ENCODE peak calls at places on chromosomes 2 and 18, in five cellular contexts. R is left ventricle myocardium inferior, Q is bronchial epithelial cell, M is esophagus muscularis mucosa, U is AG04450. T is an unnamed sample.

GRCh38 chr2:131040661-131041401 is 52.4 kb downstream of the FAM168B start:
- DNase-seq in U (no peak), R (no peak), Q (no peak), M (no peak), T (no peak)

GRCh38 chr18:48727685-48728084 is 188.9 kb downstream of the CTIF start:
- DNase-seq in Q (peak; percentile 4), U (no peak), M (no peak), R (no peak), T (no peak)

GRCh38 chr2:74690571-74690970 is 36.5 kb downstream of the SEMA4F start:
- DNase-seq in U (peak; percentile 41), Q (peak; percentile 74), R (no peak), M (no peak), T (peak; percentile 33)

GRCh38 chr18:9177047-9177446 is 40.5 kb downstream of the ANKRD12 start:
- DNase-seq in R (no peak), M (no peak), Q (no peak), U (no peak), T (no peak)

GRCh38 chr2:17228461-17228860 is 289.8 kb downstream of the RAD51AP2 start:
- DNase-seq in R (no peak), M (no peak), U (no peak), Q (no peak), T (no peak)

GRCh38 chr18:49447810-49448745 is 12.4 kb downstream of the DYM start:
- DNase-seq in Q (peak; percentile 50), R (no peak), M (no peak), U (no peak), T (no peak)

GRCh38 chr2:203886579-203887230 is 19.1 kb downstream of the CTLA4 start:
- DNase-seq in M (peak; percentile 24), U (no peak), Q (no peak), R (no peak), T (no peak)

GRCh38 chr2:23404426-23404825 is 19.4 kb downstream of the KLHL29 start:
- DNase-seq in M (no peak), Q (peak; percentile 67), R (no peak), U (peak; percentile 57), T (no peak)

GRCh38 chr2:215833531-215834162 is 179.7 kb downstream of the MREG start:
- DNase-seq in M (peak; percentile 24), Q (peak; percentile 74), R (no peak), U (peak; percentile 51), T (no peak)

GRCh38 chr2:76008001-76008702 is 297.4 kb upstream of the GCFC2 start:
- DNase-seq in Q (no peak), U (no peak), M (no peak), R (no peak), T (no peak)

GRCh38 chr18:31612124-31612523 is 20.4 kb downstream of the TTR start:
- DNase-seq in U (no peak), M (no peak), R (no peak), Q (no peak), T (no peak)

GRCh38 chr18:31609886-31610646 is 18.4 kb downstream of the TTR start:
- DNase-seq in R (no peak), U (no peak), M (peak; percentile 62), Q (no peak), T (no peak)

GRCh38 chr18:31614044-31614443 is 22.4 kb downstream of the TTR start:
- DNase-seq in Q (no peak), R (no peak), U (no peak), M (no peak), T (no peak)

GRCh38 chr18:31611511-31611910 is 19.8 kb downstream of the TTR start:
- DNase-seq in Q (no peak), R (no peak), M (peak; percentile 45), U (no peak), T (no peak)

DNA sequence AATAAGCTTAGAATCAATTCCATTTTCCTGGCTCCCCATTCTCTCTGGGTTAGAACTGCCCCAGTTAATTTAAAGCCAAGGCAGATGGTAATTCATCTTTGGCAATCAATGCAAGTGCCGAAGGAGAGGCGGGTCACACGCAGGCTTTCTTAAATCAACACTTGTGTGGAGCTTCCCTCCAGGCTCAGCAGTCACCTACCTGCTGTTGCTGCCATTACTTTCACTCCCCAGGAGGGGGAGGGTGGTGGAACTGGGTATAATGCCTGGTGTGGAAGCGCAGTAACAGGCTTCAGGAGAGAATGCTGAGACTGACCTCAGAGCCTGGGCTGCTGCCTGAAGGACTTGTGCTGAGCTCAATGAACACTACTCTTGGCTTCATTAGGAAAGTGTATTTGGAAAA is 19.2 kb downstream of the TTR start:
- DNase-seq in U (no peak), Q (peak; percentile 48), R (no peak), M (peak; percentile 91), T (no peak)
- TF ChIP-seq CTCF in U (no peak), Q (peak; percentile 48), R (peak; percentile 41), M (peak; percentile 13), T (peak; percentile 46)

GRCh38 chr2:32532961-32533360 is 94.9 kb upstream of the TTC27 start:
- DNase-seq in M (no peak), R (no peak), U (no peak), Q (no peak), T (no peak)
- H3K4me3 ChIP-seq in M (no peak overlapping the region), R (no peak overlapping the region), U (no peak overlapping the region), Q (no peak overlapping the region), T (no peak overlapping the region)

DNA sequence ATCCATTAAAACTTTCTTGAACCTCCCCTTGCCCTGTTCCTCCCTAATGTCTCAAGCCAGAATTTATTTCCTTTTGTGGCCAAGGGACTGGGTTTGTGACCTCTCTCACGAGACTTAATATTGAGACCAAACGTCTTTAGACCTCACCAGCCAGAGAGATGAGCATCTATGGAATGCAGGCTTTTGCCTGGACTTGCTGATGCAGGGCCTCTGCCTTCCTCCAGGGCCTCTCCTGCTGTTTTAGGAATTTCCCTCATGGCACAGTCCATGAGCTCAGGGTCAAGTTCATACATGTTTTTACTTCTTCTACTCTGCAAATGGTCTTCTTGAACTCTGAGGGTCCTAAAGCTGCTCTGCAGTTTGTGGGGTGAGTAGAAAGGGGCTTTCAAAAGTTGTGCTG is 22.3 kb downstream of the IL1B start:
- DNase-seq in M (no peak), Q (peak; percentile 97), R (no peak), U (no peak), T (no peak)
- TF ChIP-seq CTCF in M (no peak), Q (peak; percentile 18), R (no peak), U (no peak), T (no peak)

GRCh38 chr2:173216055-173216454 is 138.6 kb upstream of the CDCA7 start:
- DNase-seq in M (no peak), Q (no peak), R (no peak), U (no peak), T (no peak)

GRCh38 chr2:173215316-173215715 is 139.4 kb upstream of the CDCA7 start:
- DNase-seq in Q (no peak), R (no peak), M (no peak), U (no peak), T (no peak)

GRCh38 chr2:173216668-173217067 is 138.0 kb upstream of the CDCA7 start:
- DNase-seq in Q (no peak), U (no peak), R (no peak), M (no peak), T (no peak)

GRCh38 chr2:173218331-173219056 is 136.2 kb upstream of the CDCA7 start:
- DNase-seq in Q (no peak), U (no peak), M (no peak), R (no peak), T (no peak)

GRCh38 chr2:173217106-173217840 is 137.4 kb upstream of the CDCA7 start:
- DNase-seq in Q (peak; percentile 10), U (no peak), R (no peak), M (no peak), T (peak; percentile 18)
- H3K4me3 ChIP-seq in Q (no peak overlapping the region), U (no peak overlapping the region), R (no peak overlapping the region), M (peak overlapping the region; percentile 27), T (no peak overlapping the region)

T was measured in epithelial cell of proximal tubule.